ENCODE peak calls at places on chromosomes 4 and X, in six cellular contexts. One of them, this sample, is unnamed.

GRCh38 chrX:107562482-107562881 is 65.8 kb upstream of the PRPS1 start:
- DNase-seq in H9: no peak
- DNase-seq in IMR-90: peak; percentile 88
- DNase-seq in neuronal stem cell: no peak
- DNase-seq in H1: no peak
- DNase-seq in mesendoderm: peak; percentile 69
- DNase-seq in this sample: peak; percentile 61

GRCh38 chrX:21840199-21840557 is 761 bp downstream of the MBTPS2 start:
- DNase-seq in H9: no peak
- DNase-seq in IMR-90: peak; percentile 5
- DNase-seq in neuronal stem cell: no peak
- DNase-seq in H1: no peak
- DNase-seq in mesendoderm: no peak
- DNase-seq in this sample: no peak

GRCh38 chr4:28451346-28451745 is 1590.7 kb downstream of the STIM2 start:
- DNase-seq in H9: no peak
- DNase-seq in IMR-90: no peak
- DNase-seq in neuronal stem cell: no peak
- DNase-seq in H1: no peak
- DNase-seq in mesendoderm: no peak
- DNase-seq in this sample: no peak

GRCh38 chr4:5037553-5038551 is 13.4 kb upstream of the STK32B start:
- DNase-seq in H9: no peak
- DNase-seq in IMR-90: peak; percentile 99
- DNase-seq in neuronal stem cell: no peak
- DNase-seq in H1: no peak
- DNase-seq in mesendoderm: peak; percentile 64
- DNase-seq in this sample: peak; percentile 93

GRCh38 chr4:1504786-1505500 is 98.7 kb upstream of the NKX1-1 start:
- DNase-seq in H9: no peak
- DNase-seq in IMR-90: no peak
- DNase-seq in neuronal stem cell: no peak
- DNase-seq in H1: no peak
- DNase-seq in mesendoderm: peak; percentile 2
- DNase-seq in this sample: no peak

GRCh38 chr4:110508827-110509446 is 33.0 kb downstream of the ENPEP start:
- DNase-seq in H9: no peak
- DNase-seq in IMR-90: peak; percentile 46
- DNase-seq in neuronal stem cell: no peak
- DNase-seq in H1: no peak
- DNase-seq in mesendoderm: peak; percentile 25
- DNase-seq in this sample: peak; percentile 51

GRCh38 chr4:55125763-55126541 is 557 bp upstream of the KDR start:
- DNase-seq in H9: peak; percentile 33
- DNase-seq in IMR-90: no peak
- DNase-seq in neuronal stem cell: no peak
- DNase-seq in H1: peak; percentile 49
- DNase-seq in mesendoderm: peak; percentile 42
- DNase-seq in this sample: peak; percentile 26

GRCh38 chr4:159420162-159421057 is 317.5 kb downstream of the RAPGEF2 start:
- DNase-seq in H9: no peak
- DNase-seq in IMR-90: no peak
- DNase-seq in neuronal stem cell: no peak
- DNase-seq in H1: no peak
- DNase-seq in mesendoderm: peak; percentile 22
- DNase-seq in this sample: no peak

GRCh38 chr4:124940387-124940786 is 227.9 kb upstream of the ANKRD50 start:
- DNase-seq in H9: no peak
- DNase-seq in IMR-90: peak; percentile 98
- DNase-seq in neuronal stem cell: no peak
- DNase-seq in H1: no peak
- DNase-seq in mesendoderm: peak; percentile 66
- DNase-seq in this sample: peak; percentile 79

GRCh38 chr4:23333946-23334878 is 555.6 kb downstream of the PPARGC1A start:
- DNase-seq in H9: peak; percentile 61
- DNase-seq in IMR-90: peak; percentile 71
- DNase-seq in neuronal stem cell: no peak
- DNase-seq in H1: no peak
- DNase-seq in mesendoderm: peak; percentile 79
- DNase-seq in this sample: peak; percentile 90

DNA sequence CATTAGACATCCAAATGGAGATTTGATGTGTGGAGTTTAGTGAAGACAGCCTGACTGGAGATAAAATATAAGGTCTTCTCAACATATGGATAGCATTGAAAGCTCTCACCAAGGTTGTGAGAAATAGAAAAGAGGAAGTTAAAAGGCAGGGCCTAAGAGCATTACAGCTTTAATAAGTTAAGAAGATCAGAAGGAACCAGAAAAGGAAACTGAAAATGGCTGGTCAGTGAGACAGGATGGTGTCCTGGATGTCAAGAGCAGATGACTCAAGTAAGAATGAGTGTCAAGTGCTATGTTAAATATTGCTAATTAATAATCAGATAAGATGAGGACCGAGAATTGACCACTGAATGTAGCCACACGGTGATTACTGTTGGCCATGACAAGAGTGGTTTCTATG is 642.9 kb downstream of the STPG2 start:
- DNase-seq in H9: no peak
- DNase-seq in IMR-90: no peak
- DNase-seq in neuronal stem cell: no peak
- DNase-seq in H1: no peak
- DNase-seq in mesendoderm: no peak
- DNase-seq in this sample: no peak
- H2BK120ac ChIP-seq in H9: no peak overlapping the region
- H2BK120ac ChIP-seq in IMR-90: no peak overlapping the region
- H2BK120ac ChIP-seq in neuronal stem cell: no peak overlapping the region
- H2BK120ac ChIP-seq in H1: no peak overlapping the region
- H2BK120ac ChIP-seq in mesendoderm: no peak overlapping the region
- H2BK120ac ChIP-seq in this sample: no peak overlapping the region

GRCh38 chr4:57612279-57612678 is 502.1 kb upstream of the IGFBP7 start:
- DNase-seq in H9: no peak
- DNase-seq in IMR-90: no peak
- DNase-seq in neuronal stem cell: no peak
- DNase-seq in H1: no peak
- DNase-seq in mesendoderm: peak; percentile 29
- DNase-seq in this sample: no peak

DNA sequence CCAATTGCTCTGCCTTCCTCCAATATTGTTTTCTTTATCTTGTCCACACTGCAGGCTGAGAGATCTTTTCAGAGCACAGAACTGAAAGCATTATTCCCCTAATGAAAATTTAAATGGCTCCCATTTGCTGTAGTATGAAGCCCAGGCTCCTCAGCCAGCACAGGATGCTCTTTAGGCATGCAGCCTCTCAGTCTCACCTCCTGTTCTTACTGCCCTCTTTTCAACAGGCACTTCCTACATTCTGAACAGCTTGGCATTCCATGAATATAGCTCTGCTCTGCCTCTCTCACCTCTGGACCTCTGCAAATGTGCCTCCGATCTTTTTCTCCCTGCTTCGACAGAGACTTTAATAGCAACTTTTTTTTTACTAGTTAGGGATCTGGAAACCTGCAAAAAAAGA is 504.3 kb upstream of the IGFBP7 start:
- DNase-seq in H9: no peak
- DNase-seq in IMR-90: no peak
- DNase-seq in neuronal stem cell: no peak
- DNase-seq in H1: no peak
- DNase-seq in mesendoderm: peak; percentile 22
- DNase-seq in this sample: no peak
- H2BK15ac ChIP-seq in H9: no peak overlapping the region
- H2BK15ac ChIP-seq in IMR-90: no peak overlapping the region
- H2BK15ac ChIP-seq in neuronal stem cell: no peak overlapping the region
- H2BK15ac ChIP-seq in H1: no peak overlapping the region
- H2BK15ac ChIP-seq in mesendoderm: no peak overlapping the region
- H2BK15ac ChIP-seq in this sample: no peak overlapping the region

GRCh38 chr4:151325320-151326246 is at the start of gene SH3D19:
- DNase-seq in H9: peak; percentile 52
- DNase-seq in IMR-90: peak; percentile 19
- DNase-seq in neuronal stem cell: peak; percentile 57
- DNase-seq in H1: peak; percentile 75
- DNase-seq in mesendoderm: peak; percentile 82
- DNase-seq in this sample: peak; percentile 76
- H3K4ac ChIP-seq in H9: no peak within 1 kb of the TSS
- H3K4ac ChIP-seq in IMR-90: peak within 1 kb of the TSS; percentile 19
- H3K4ac ChIP-seq in neuronal stem cell: peak within 1 kb of the TSS; percentile 89
- H3K4ac ChIP-seq in H1: peak within 1 kb of the TSS; percentile 65
- H3K4ac ChIP-seq in mesendoderm: peak within 1 kb of the TSS; percentile 61
- H3K4ac ChIP-seq in this sample: peak within 1 kb of the TSS; percentile 86

DNA sequence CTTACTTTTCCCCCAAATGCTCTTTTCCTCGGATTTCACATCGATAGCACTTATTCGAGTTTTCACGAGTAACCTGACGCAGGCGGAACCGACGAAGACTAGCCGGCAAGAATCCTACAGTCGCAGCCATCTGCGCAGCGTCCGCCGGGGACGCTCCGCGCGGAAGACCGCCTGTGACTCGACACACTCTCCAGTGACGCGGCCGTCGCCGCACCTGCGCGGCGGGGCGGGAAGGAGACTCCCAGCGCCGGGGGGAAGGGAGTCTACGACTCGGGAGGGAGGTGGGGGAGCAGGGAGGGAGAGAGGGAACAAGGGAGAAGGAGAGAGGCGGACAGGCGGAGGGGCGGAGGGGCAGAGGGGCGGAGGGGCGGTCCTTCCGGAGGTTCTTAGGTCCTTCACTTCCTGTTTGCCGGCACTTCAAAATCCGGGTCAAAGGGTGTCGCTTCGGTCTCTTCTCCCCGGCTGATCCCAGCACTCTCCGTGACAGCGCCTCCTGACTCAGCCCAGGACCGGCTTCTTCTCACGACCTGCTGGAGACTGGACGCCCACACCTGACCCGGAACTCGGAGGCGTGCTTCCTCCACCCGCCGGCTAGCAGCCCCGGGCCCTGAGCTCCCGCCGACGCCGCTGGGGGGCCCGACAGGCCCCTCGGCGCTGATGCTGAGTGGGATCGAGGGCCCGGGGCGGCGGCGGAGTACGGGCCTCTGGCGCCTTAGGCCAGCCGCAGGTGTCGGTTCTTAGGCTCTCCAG is at the start of gene USP38:
- DNase-seq in H9: peak; percentile 95
- DNase-seq in IMR-90: peak; percentile 94
- DNase-seq in neuronal stem cell: peak; percentile 88
- DNase-seq in H1: peak; percentile 81
- DNase-seq in mesendoderm: peak; percentile 98
- DNase-seq in this sample: peak; percentile 98
- H2BK120ac ChIP-seq in H9: no peak within 1 kb of the TSS
- H2BK120ac ChIP-seq in IMR-90: peak within 1 kb of the TSS; percentile 57
- H2BK120ac ChIP-seq in neuronal stem cell: no peak within 1 kb of the TSS
- H2BK120ac ChIP-seq in H1: peak within 1 kb of the TSS; percentile 22
- H2BK120ac ChIP-seq in mesendoderm: no peak within 1 kb of the TSS
- H2BK120ac ChIP-seq in this sample: peak within 1 kb of the TSS; percentile 97

DNA sequence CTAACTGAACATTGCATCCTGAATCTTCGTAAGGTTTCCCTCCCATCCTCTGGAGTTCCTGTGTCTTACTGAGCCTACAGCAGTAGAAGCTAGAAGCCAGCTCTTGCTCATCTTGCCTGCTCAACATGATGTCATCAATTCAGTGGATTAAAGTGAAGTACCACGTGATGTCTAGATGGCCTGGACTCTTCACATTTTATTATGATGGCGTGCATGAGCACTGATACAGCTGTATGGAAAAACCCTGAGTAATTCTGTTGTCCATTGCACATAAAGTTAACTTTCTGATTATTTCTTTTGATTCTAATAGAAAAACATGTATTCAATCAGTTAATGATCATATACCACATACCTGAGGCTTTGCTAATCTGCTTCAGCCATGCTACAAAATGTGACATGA is 2387.7 kb upstream of the TENM3 start:
- DNase-seq in H9: no peak
- DNase-seq in IMR-90: peak; percentile 57
- DNase-seq in neuronal stem cell: no peak
- DNase-seq in H1: no peak
- DNase-seq in mesendoderm: no peak
- DNase-seq in this sample: no peak
- H2BK15ac ChIP-seq in H9: no peak overlapping the region
- H2BK15ac ChIP-seq in IMR-90: no peak overlapping the region
- H2BK15ac ChIP-seq in neuronal stem cell: no peak overlapping the region
- H2BK15ac ChIP-seq in H1: no peak overlapping the region
- H2BK15ac ChIP-seq in mesendoderm: no peak overlapping the region
- H2BK15ac ChIP-seq in this sample: no peak overlapping the region

DNA sequence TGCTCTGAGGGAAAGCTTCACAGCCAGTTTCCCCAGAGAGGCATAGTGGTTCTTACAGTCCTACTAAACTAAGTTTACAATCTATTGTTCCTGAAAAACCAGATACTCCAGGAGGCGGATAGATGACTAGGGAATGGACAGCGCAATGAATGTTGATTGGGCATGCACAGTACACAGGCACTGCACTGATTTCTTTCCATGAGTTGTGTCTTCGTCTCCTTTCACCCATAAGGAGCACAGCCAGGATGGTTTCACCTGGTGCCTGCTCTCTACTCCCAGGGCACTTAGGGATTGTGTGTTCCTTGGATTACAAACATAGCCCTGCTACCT is 144.9 kb downstream of the PALLD start:
- DNase-seq in H9: no peak
- DNase-seq in IMR-90: no peak
- DNase-seq in neuronal stem cell: no peak
- DNase-seq in H1: no peak
- DNase-seq in mesendoderm: no peak
- DNase-seq in this sample: no peak
- H3K4ac ChIP-seq in H9: no peak overlapping the region
- H3K4ac ChIP-seq in IMR-90: peak overlapping the region; percentile 30
- H3K4ac ChIP-seq in neuronal stem cell: no peak overlapping the region
- H3K4ac ChIP-seq in H1: no peak overlapping the region
- H3K4ac ChIP-seq in mesendoderm: no peak overlapping the region
- H3K4ac ChIP-seq in this sample: no peak overlapping the region

DNA sequence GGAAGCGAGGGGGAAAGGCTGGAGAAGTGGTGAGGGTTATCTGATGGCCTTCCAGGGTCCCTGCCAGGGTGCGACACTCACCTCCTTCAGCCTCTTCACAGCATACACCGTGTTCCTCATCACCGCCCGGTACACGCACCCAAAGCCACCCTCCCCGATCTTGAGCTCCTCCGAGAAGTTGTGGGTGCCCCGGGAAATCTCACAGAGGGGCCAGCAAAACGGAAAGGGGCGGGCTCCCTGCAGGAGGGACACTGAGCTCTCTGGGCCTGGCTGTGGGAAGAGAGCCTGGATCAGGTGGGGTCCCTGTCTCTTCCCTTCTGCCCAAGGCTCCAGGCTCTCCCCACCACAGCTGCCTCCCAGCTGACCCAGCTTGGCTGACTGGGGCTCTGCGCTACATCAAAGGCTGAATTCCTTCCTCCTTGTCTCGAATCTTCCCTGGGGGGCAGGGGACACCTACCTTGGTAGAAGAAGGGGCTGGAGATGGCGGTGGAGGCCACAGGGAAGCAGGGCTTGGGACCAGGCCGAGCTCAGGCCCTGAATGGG is 1.1 kb downstream of the IRAK1 start:
- DNase-seq in H9: no peak
- DNase-seq in IMR-90: no peak
- DNase-seq in neuronal stem cell: no peak
- DNase-seq in H1: no peak
- DNase-seq in mesendoderm: no peak
- DNase-seq in this sample: no peak
- H2BK120ac ChIP-seq in H9: no peak overlapping the region
- H2BK120ac ChIP-seq in IMR-90: peak overlapping the region; percentile 13
- H2BK120ac ChIP-seq in neuronal stem cell: no peak overlapping the region
- H2BK120ac ChIP-seq in H1: no peak overlapping the region
- H2BK120ac ChIP-seq in mesendoderm: no peak overlapping the region
- H2BK120ac ChIP-seq in this sample: no peak overlapping the region